ENCODE peak calls at places on chromosome 12, in six cellular contexts. Q is GM23248, G is NCI-H1930, L is H9, J is uterus, K is MV-4-11. U is an unnamed sample.
A peak's percentile ranks its signal among the peaks of the same experiment; 100 is the strongest.

GRCh38 chr12:87116778-87117177 is 860.6 kb upstream of the MGAT4C start:
- DNase-seq in L (no peak), K (no peak), J (no peak), Q (peak; percentile 25), G (no peak), U (no peak)

GRCh38 chr12:94795520-94795919 is 145.2 kb upstream of the TMCC3 start:
- DNase-seq in Q (peak; percentile 63), J (no peak), L (peak; percentile 64), K (no peak), G (no peak), U (no peak)

GRCh38 chr12:106962291-106962690 is 6.6 kb downstream of the TMEM263 start:
- DNase-seq in K (no peak), L (no peak), Q (no peak), J (no peak), G (no peak), U (no peak)

GRCh38 chr12:55996715-55997534 is at the start of gene SUOX:
- DNase-seq in J (peak; percentile 96), Q (peak; percentile 98), K (peak; percentile 97), L (peak; percentile 100), G (peak; percentile 79), U (peak; percentile 86)

GRCh38 chr12:998020-998874 is 7.2 kb downstream of the ERC1 start:
- DNase-seq in K (peak; percentile 21), G (no peak), J (no peak), Q (no peak), L (no peak), U (no peak)

GRCh38 chr12:29702222-29702621 is 81.5 kb downstream of the TMTC1 start:
- DNase-seq in K (no peak), L (no peak), G (no peak), J (no peak), Q (no peak), U (no peak)

GRCh38 chr12:47987411-47988072 is 16.7 kb downstream of the COL2A1 start:
- DNase-seq in J (no peak), G (no peak), L (no peak), Q (peak; percentile 79), K (no peak), U (no peak)

GRCh38 chr12:78871566-78871965 is 7.0 kb downstream of the SYT1 start:
- DNase-seq in K (no peak), Q (no peak), L (no peak), J (no peak), G (no peak), U (no peak)

GRCh38 chr12:111304642-111305071 is 64.2 kb downstream of the PHETA1 start:
- DNase-seq in Q (no peak), L (peak; percentile 75), J (no peak), G (no peak), K (peak; percentile 29), U (no peak)

GRCh38 chr12:130026608-130027176 is 122.9 kb upstream of the TMEM132D start:
- DNase-seq in L (peak; percentile 67), G (no peak), K (peak; percentile 0), J (no peak), Q (peak; percentile 32), U (peak; percentile 55)

GRCh38 chr12:53045646-53046045 is 4.2 kb upstream of the TNS2 start:
- DNase-seq in K (no peak), G (no peak), Q (peak; percentile 37), J (peak; percentile 41), L (no peak), U (no peak)

GRCh38 chr12:93990832-93991748 is 157.3 kb upstream of the PLXNC1 start:
- DNase-seq in K (no peak), G (no peak), J (no peak), Q (peak; percentile 86), L (peak; percentile 85), U (peak; percentile 46)

GRCh38 chr12:56661979-56662638 is 16.3 kb upstream of the ATP5F1B start:
- DNase-seq in K (no peak), Q (no peak), L (no peak), G (no peak), J (no peak), U (no peak)

GRCh38 chr12:111546758-111547383 is 52.2 kb downstream of the ATXN2 start:
- DNase-seq in K (no peak), L (no peak), Q (peak; percentile 10), J (no peak), G (no peak), U (no peak)

GRCh38 chr12:19131020-19131431 is 1.5 kb downstream of the PLEKHA5 start:
- DNase-seq in K (no peak), J (no peak), Q (peak; percentile 70), G (no peak), L (peak; percentile 67), U (no peak)

GRCh38 chr12:68336754-68337343 is 4.7 kb upstream of the MDM1 start:
- DNase-seq in L (no peak), G (peak; percentile 56), J (no peak), Q (no peak), K (no peak), U (no peak)

GRCh38 chr12:116472193-116472592 is 87.0 kb upstream of the MAP1LC3B2 start:
- DNase-seq in J (no peak), K (no peak), L (no peak), Q (no peak), G (no peak), U (no peak)

GRCh38 chr12:42790761-42791151 is 201.2 kb upstream of the PRICKLE1 start:
- DNase-seq in K (peak; percentile 86), Q (peak; percentile 53), L (no peak), J (no peak), G (no peak), U (peak; percentile 18)

GRCh38 chr12:47111392-47111778 is 31.6 kb upstream of the AMIGO2 start:
- DNase-seq in G (no peak), Q (no peak), K (peak; percentile 77), L (no peak), J (no peak), U (no peak)

GRCh38 chr12:49803693-49804450 is 24.3 kb downstream of the NCKAP5L start:
- DNase-seq in K (no peak), Q (no peak), J (no peak), L (no peak), G (no peak), U (no peak)

GRCh38 chr12:42556917-42557316 is 32.6 kb downstream of the PRICKLE1 start:
- DNase-seq in K (no peak), G (no peak), L (no peak), J (no peak), Q (no peak), U (no peak)

GRCh38 chr12:95634622-95635621 is 83.6 kb upstream of the USP44 start:
- DNase-seq in G (no peak), Q (no peak), K (no peak), J (no peak), L (no peak), U (no peak)

GRCh38 chr12:96294831-96295230 is 100.7 kb downstream of the ELK3 start:
- DNase-seq in K (no peak), J (no peak), G (no peak), Q (no peak), L (no peak), U (no peak)

GRCh38 chr12:89316705-89317139 is 35.6 kb downstream of the DUSP6 start:
- DNase-seq in K (no peak), J (no peak), Q (no peak), L (no peak), G (no peak), U (no peak)

GRCh38 chr12:76946451-76946850 is 67.6 kb upstream of the CSRP2 start:
- DNase-seq in G (no peak), K (no peak), Q (peak; percentile 29), L (no peak), J (no peak), U (no peak)